ENCODE peak calls at places on chromosomes 11 and 22, in ten cellular contexts. I is brain microvascular endothelial cell, Q is thoracic aorta, J is fibroblast of pulmonary artery, X is dorsolateral prefrontal cortex, Y is bronchial epithelial cell, A is suprapubic skin, M is BE2C, Z is psoas muscle, V is H1. F is an unnamed sample.

GRCh38 chr11:111019449-111019848 is 226.1 kb upstream of the POU2AF2 start:
- DNase-seq in M (no peak), J (no peak), V (no peak), I (no peak), Z (no peak), Y (no peak), Q (no peak), X (no peak), A (no peak), F (no peak)

GRCh38 chr22:35821654-35822053 is 104.0 kb downstream of the APOL5 start:
- DNase-seq in Z (no peak), M (no peak), I (no peak), Q (no peak), A (no peak), Y (no peak), J (no peak), V (no peak), X (no peak), F (no peak)

GRCh38 chr11:81444306-81444705 is 1289.4 kb downstream of the FAM181B start:
- DNase-seq in Z (no peak), Y (no peak), J (no peak), I (no peak), A (no peak), V (no peak), Q (no peak), M (no peak), X (no peak), F (no peak)

GRCh38 chr11:35272391-35272821 is 133.4 kb downstream of the CD44 start:
- DNase-seq in J (no peak), X (no peak), Z (no peak), I (no peak), A (no peak), V (no peak), Q (no peak), M (no peak), Y (no peak), F (no peak)

GRCh38 chr22:24696551-24697001 is 77.9 kb downstream of the PIWIL3 start:
- DNase-seq in V (no peak), A (no peak), I (no peak), M (no peak), J (no peak), Y (no peak), X (no peak), Z (no peak), Q (no peak), F (no peak)

GRCh38 chr22:26589845-26590524 is at the start of gene TPST2:
- DNase-seq in I (peak), Q (no peak), Z (peak), A (peak), V (no peak), X (peak), Y (peak), J (peak), M (peak), F (peak)

GRCh38 chr11:124277207-124277606 is 21.0 kb downstream of the OR8G5 start:
- DNase-seq in Y (no peak), I (no peak), Z (no peak), A (no peak), M (no peak), V (no peak), X (no peak), J (no peak), Q (no peak), F (no peak)

GRCh38 chr22:36253523-36254490 is 874 bp downstream of the APOL1 start:
- DNase-seq in Y (no peak), X (no peak), Q (no peak), A (no peak), I (no peak), Z (peak), V (no peak), J (peak), M (no peak), F (no peak)

GRCh38 chr11:78230161-78230877 is 41.6 kb downstream of the USP35 start:
- DNase-seq in J (no peak), Q (no peak), I (no peak), Z (no peak), M (peak), Y (peak), A (peak), V (no peak), X (no peak), F (no peak)

GRCh38 chr11:69669486-69669885 is 5.7 kb downstream of the LTO1 start:
- DNase-seq in I (no peak), V (no peak), Z (no peak), Y (no peak), X (no peak), J (no peak), A (peak), M (no peak), Q (no peak), F (no peak)

GRCh38 chr11:3165152-3165705 is at the start of gene OSBPL5:
- DNase-seq in Z (peak), Q (no peak), V (no peak), Y (peak), X (peak), I (no peak), J (peak), A (peak), M (peak), F (peak)

GRCh38 chr11:94854770-94855633 is 86.8 kb downstream of the AMOTL1 start:
- DNase-seq in X (no peak), V (no peak), I (no peak), M (no peak), Q (no peak), Z (no peak), J (no peak), A (no peak), Y (no peak), F (no peak)

GRCh38 chr11:24705474-24705873 is 208.6 kb downstream of the LUZP2 start:
- DNase-seq in Q (no peak), Y (no peak), J (no peak), A (no peak), Z (no peak), V (no peak), I (no peak), X (no peak), M (no peak), F (no peak)

GRCh38 chr11:26330255-26330654 is 1.7 kb upstream of the ANO3 start:
- DNase-seq in V (no peak), Z (no peak), J (no peak), Y (no peak), M (no peak), Q (no peak), I (no peak), X (no peak), A (no peak), F (no peak)

GRCh38 chr22:19177164-19178064 is 1.1 kb downstream of the SLC25A1 start:
- DNase-seq in Q (no peak), A (no peak), Z (no peak), J (no peak), M (no peak), X (no peak), V (no peak), I (no peak), Y (no peak), F (no peak)

GRCh38 chr22:40071720-40072119 is 77.0 kb downstream of the FAM83F start:
- DNase-seq in V (no peak), A (no peak), I (no peak), M (no peak), X (no peak), Q (no peak), Z (no peak), Y (no peak), J (no peak), F (no peak)

GRCh38 chr11:123286255-123286654 is 91.2 kb upstream of the CLMP start:
- DNase-seq in Y (no peak), A (no peak), M (no peak), V (no peak), I (no peak), Q (no peak), J (no peak), X (no peak), Z (no peak), F (no peak)

GRCh38 chr11:105447936-105448702 is 161.8 kb upstream of the GRIA4 start:
- DNase-seq in V (no peak), X (no peak), Y (no peak), J (no peak), M (no peak), A (no peak), Z (no peak), Q (no peak), I (no peak), F (no peak)

GRCh38 chr11:9692696-9693095 is 28.8 kb downstream of the SWAP70 start:
- DNase-seq in V (no peak), Y (no peak), X (no peak), J (no peak), Q (no peak), A (no peak), Z (no peak), M (no peak), I (no peak), F (no peak)

GRCh38 chr11:30358569-30358968 is 35.7 kb downstream of the ARL14EP start:
- DNase-seq in Y (no peak), Q (no peak), I (no peak), J (no peak), V (no peak), A (no peak), M (no peak), X (no peak), Z (no peak), F (no peak)

GRCh38 chr11:20438637-20439036 is 51.1 kb downstream of the PRMT3 start:
- DNase-seq in Z (no peak), A (no peak), J (no peak), M (no peak), I (no peak), V (no peak), Y (no peak), X (no peak), Q (no peak), F (no peak)

GRCh38 chr11:26778000-26778757 is 56.3 kb upstream of the SLC5A12 start:
- DNase-seq in Y (peak), J (peak), I (no peak), X (no peak), Q (no peak), V (no peak), M (no peak), Z (no peak), A (no peak), F (no peak)

GRCh38 chr11:69512136-69512535 is 30.7 kb downstream of the LINC01488 start:
- DNase-seq in J (no peak), Y (no peak), I (no peak), X (no peak), Q (no peak), V (no peak), Z (no peak), A (no peak), M (no peak), F (no peak)

GRCh38 chr22:49583886-49584505 is 243.7 kb downstream of the BRD1 start:
- DNase-seq in A (no peak), M (no peak), J (no peak), X (no peak), V (no peak), Z (no peak), I (no peak), Y (no peak), Q (no peak), F (no peak)

GRCh38 chr11:19216709-19217374 is 15.1 kb upstream of the CSRP3 start:
- DNase-seq in Q (no peak), V (no peak), X (no peak), M (no peak), J (no peak), I (no peak), Z (no peak), Y (peak), A (no peak), F (no peak)

GRCh38 chr11:62013266-62014157 is 46.1 kb upstream of the FTH1 start:
- DNase-seq in Y (peak), V (no peak), I (no peak), X (no peak), Q (no peak), A (no peak), Z (no peak), J (peak), M (no peak), F (no peak)

GRCh38 chr11:11215058-11215815 is 137.8 kb downstream of the CSNK2A3 start:
- DNase-seq in Z (no peak), J (no peak), X (no peak), V (no peak), M (no peak), I (no peak), Q (no peak), A (no peak), Y (no peak), F (no peak)

GRCh38 chr11:124899376-124900145 is 1.9 kb upstream of the ROBO4 start:
- DNase-seq in Y (no peak), V (no peak), Q (no peak), I (no peak), M (no peak), J (peak), X (no peak), Z (no peak), A (no peak), F (no peak)

GRCh38 chr11:76265771-76266241 is 59.5 kb upstream of the WNT11 start:
- DNase-seq in A (no peak), X (no peak), V (no peak), Z (peak), J (no peak), I (no peak), Q (no peak), M (no peak), Y (no peak), F (no peak)

GRCh38 chr11:2309251-2310072 is 7.6 kb downstream of the TSPAN32 start:
- DNase-seq in A (no peak), Q (no peak), I (no peak), X (no peak), Y (no peak), J (no peak), Z (no peak), M (no peak), V (no peak), F (no peak)

GRCh38 chr11:36689442-36689841 is 91.4 kb upstream of the RAG2 start:
- DNase-seq in Y (no peak), A (no peak), M (no peak), Z (no peak), Q (no peak), V (no peak), I (no peak), J (no peak), X (no peak), F (no peak)

GRCh38 chr11:64794526-64794925 is 8.5 kb downstream of the MAP4K2 start:
- DNase-seq in I (no peak), Q (no peak), J (no peak), M (no peak), Z (no peak), X (no peak), Y (no peak), V (no peak), A (no peak), F (no peak)

GRCh38 chr22:32823024-32823730 is 21.7 kb downstream of the TIMP3 start:
- DNase-seq in Y (peak), X (no peak), Z (no peak), V (peak), Q (no peak), M (peak), I (no peak), J (peak), A (no peak), F (peak)
- TF ChIP-seq CTCF in Y (peak), X (no peak), Z (peak), V (peak), Q (no peak), M (peak), I (peak), J (peak), A (no peak), F (peak)

GRCh38 chr11:15707194-15707593 is 592.5 kb downstream of the INSC start:
- DNase-seq in V (no peak), Z (no peak), Y (no peak), A (no peak), I (no peak), M (no peak), Q (no peak), J (no peak), X (no peak), F (no peak)

GRCh38 chr11:15705886-15706285 is 591.2 kb downstream of the INSC start:
- DNase-seq in I (no peak), A (no peak), Y (no peak), X (no peak), M (no peak), J (no peak), Q (no peak), V (no peak), Z (no peak), F (no peak)

GRCh38 chr11:15711311-15711710 is 596.6 kb downstream of the INSC start:
- DNase-seq in V (peak), X (no peak), Q (no peak), A (no peak), Z (no peak), J (no peak), I (no peak), Y (no peak), M (no peak), F (no peak)

GRCh38 chr11:15710593-15711260 is 596.0 kb downstream of the INSC start:
- DNase-seq in Y (no peak), I (no peak), Z (no peak), V (no peak), X (no peak), Q (no peak), M (no peak), A (no peak), J (no peak), F (no peak)

GRCh38 chr11:15707971-15708370 is 593.2 kb downstream of the INSC start:
- DNase-seq in I (no peak), Z (no peak), M (peak), A (no peak), X (no peak), Q (no peak), V (no peak), Y (peak), J (peak), F (no peak)
- TF ChIP-seq CTCF in I (no peak), Z (no peak), M (peak), A (no peak), X (no peak), Q (no peak), V (no peak), Y (no peak), J (no peak), F (no peak)

GRCh38 chr11:68022531-68022930 is 8.0 kb upstream of the NDUFS8 start:
- DNase-seq in I (no peak), J (no peak), Q (no peak), M (no peak), A (no peak), Y (no peak), X (no peak), V (no peak), Z (no peak), F (no peak)

GRCh38 chr11:68025047-68025446 is 5.4 kb upstream of the NDUFS8 start:
- DNase-seq in V (no peak), J (no peak), M (no peak), Q (no peak), Z (no peak), I (no peak), Y (no peak), X (no peak), A (no peak), F (no peak)

GRCh38 chr11:68026391-68027105 is 3.9 kb upstream of the NDUFS8 start:
- DNase-seq in J (no peak), Y (no peak), A (no peak), I (no peak), M (no peak), X (no peak), V (no peak), Z (no peak), Q (no peak), F (no peak)

GRCh38 chr11:68027667-68028066 is 2.8 kb upstream of the NDUFS8 start:
- DNase-seq in M (no peak), V (no peak), A (no peak), Y (no peak), Z (no peak), I (no peak), J (no peak), X (no peak), Q (no peak), F (no peak)

GRCh38 chr11:68024508-68024907 is 6.0 kb upstream of the NDUFS8 start:
- DNase-seq in J (no peak), Q (no peak), Y (no peak), X (no peak), A (no peak), V (no peak), Z (no peak), M (no peak), I (no peak), F (no peak)
- TF ChIP-seq CTCF in J (no peak), Q (no peak), Y (no peak), X (no peak), A (no peak), V (no peak), Z (no peak), M (no peak), I (no peak), F (no peak)

DNA sequence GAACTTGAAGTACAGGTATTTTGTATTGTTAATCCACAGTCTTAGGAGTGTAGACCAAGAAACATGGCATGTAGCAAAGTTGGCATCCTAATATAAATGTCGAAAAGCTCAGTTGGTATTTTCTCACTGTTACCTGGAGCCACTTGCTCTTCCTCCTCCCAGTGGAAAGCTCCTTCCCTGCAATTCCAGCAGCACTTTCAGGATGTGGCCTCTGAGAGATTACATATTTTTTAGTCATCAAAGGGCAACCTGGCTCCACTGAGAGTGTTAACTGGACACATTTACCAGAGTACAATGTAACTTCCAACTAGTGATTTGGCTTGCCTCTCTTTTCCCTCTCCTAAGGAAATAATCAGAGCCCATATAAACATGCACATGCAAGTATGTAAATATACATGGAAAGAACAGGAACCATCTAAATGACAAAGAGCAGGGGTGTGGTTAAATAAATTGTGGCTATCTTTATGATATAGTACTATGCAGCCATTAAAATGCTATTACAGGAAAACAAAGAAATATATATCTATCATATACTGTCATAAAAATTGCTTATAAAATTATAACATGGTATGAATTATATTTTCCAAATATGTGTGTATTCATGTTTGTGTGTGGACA is 14.2 kb upstream of the EED start:
- DNase-seq in J (no peak), Q (no peak), A (no peak), Y (peak), X (no peak), V (no peak), Z (no peak), I (no peak), M (no peak), F (no peak)
- TF ChIP-seq CTCF in J (peak), Q (no peak), A (no peak), Y (no peak), X (no peak), V (peak), Z (no peak), I (no peak), M (peak), F (no peak)

GRCh38 chr11:92642146-92642919 is 327.1 kb upstream of the MTNR1B start:
- DNase-seq in Q (no peak), V (no peak), X (no peak), I (peak), Y (peak), M (no peak), Z (no peak), J (no peak), A (no peak), F (no peak)
- TF ChIP-seq CTCF in Q (no peak), V (no peak), X (no peak), I (no peak), Y (no peak), M (no peak), Z (no peak), J (no peak), A (no peak), F (no peak)

GRCh38 chr22:44975444-44976262 is 34.2 kb downstream of the PHF21B start:
- DNase-seq in A (no peak), Y (peak), V (peak), Z (peak), I (peak), X (peak), J (peak), M (peak), Q (no peak), F (peak)
- TF ChIP-seq CTCF in A (peak), Y (peak), V (peak), Z (peak), I (peak), X (peak), J (peak), M (peak), Q (peak), F (peak)

F was measured in nephron progenitor cell.